ENCODE peak calls at places on chromosomes 4 and X, in six cellular contexts. A, J, D, T, I and O are unnamed samples.
A peak's percentile ranks its signal among the peaks of the same experiment; 100 is the strongest.

GRCh38 chr4:158845166-158846041 is 76.6 kb downstream of the FNIP2 start:
- DNase-seq in T (no peak), J (no peak), D (no peak), A (no peak), I (no peak), O (no peak)

GRCh38 chr4:100635899-100636298 is 118.1 kb upstream of the EMCN start:
- DNase-seq in I (no peak), J (peak; percentile 74), D (no peak), A (no peak), T (no peak), O (no peak)

GRCh38 chr4:100290585-100290984 is 100.3 kb upstream of the DDIT4L start:
- DNase-seq in T (no peak), J (no peak), D (no peak), A (no peak), I (no peak), O (no peak)

GRCh38 chr4:113636438-113636818 is 125.1 kb downstream of the CAMK2D start:
- DNase-seq in D (no peak), I (no peak), T (no peak), A (peak; percentile 48), J (no peak), O (no peak)

GRCh38 chr4:122783301-122784215 is 43.1 kb upstream of the FGF2 start:
- DNase-seq in A (no peak), T (peak; percentile 77), J (peak; percentile 70), D (peak; percentile 91), I (peak; percentile 20), O (peak; percentile 57)

GRCh38 chrX:23789386-23790146 is 6.6 kb downstream of the SAT1 start:
- DNase-seq in A (no peak), J (peak; percentile 62), T (no peak), D (no peak), I (no peak), O (no peak)

GRCh38 chr4:83709627-83710026 is 173.7 kb downstream of the GPAT3 start:
- DNase-seq in J (no peak), D (no peak), I (no peak), T (no peak), A (no peak), O (no peak)

GRCh38 chrX:67726028-67726427 is 182.2 kb downstream of the AR start:
- DNase-seq in A (no peak), J (no peak), T (no peak), I (no peak), D (no peak), O (no peak)

GRCh38 chr4:145530189-145530588 is 48.5 kb downstream of the SMAD1 start:
- DNase-seq in I (no peak), A (no peak), T (no peak), J (no peak), D (no peak), O (no peak)

GRCh38 chr4:165872443-165873297 is at the start of gene TLL1:
- DNase-seq in I (no peak), A (no peak), D (no peak), T (peak; percentile 42), J (peak; percentile 16), O (no peak)

GRCh38 chrX:124113799-124114600 is 152.5 kb downstream of the STAG2 start:
- DNase-seq in J (no peak), I (no peak), A (no peak), T (peak; percentile 14), D (no peak), O (peak; percentile 35)

GRCh38 chr4:35228318-35228717 is 1016.0 kb downstream of the ARAP2 start:
- DNase-seq in D (no peak), A (no peak), I (no peak), T (no peak), J (no peak), O (no peak)

GRCh38 chr4:3226944-3227343 is 22.0 kb upstream of the MSANTD1 start:
- DNase-seq in D (no peak), I (no peak), T (no peak), A (peak; percentile 33), J (no peak), O (peak; percentile 10)

GRCh38 chrX:123859409-123859827 is 435 bp upstream of the XIAP start:
- DNase-seq in T (no peak), D (no peak), I (peak; percentile 79), J (no peak), A (peak; percentile 68), O (no peak)

GRCh38 chrX:84709987-84710386 is 207.7 kb upstream of the HDX start:
- DNase-seq in I (no peak), T (no peak), J (no peak), D (no peak), A (no peak), O (no peak)

GRCh38 chrX:143994206-143994605 is 110.3 kb downstream of the UBE2NL start:
- DNase-seq in D (no peak), I (no peak), T (no peak), A (no peak), J (no peak), O (no peak)

GRCh38 chr4:181289203-181289602 is 954.0 kb upstream of the TENM3 start:
- DNase-seq in T (peak; percentile 7), A (no peak), I (no peak), J (no peak), D (no peak), O (no peak)

GRCh38 chrX:17990542-17990941 is 129.4 kb upstream of the RAI2 start:
- DNase-seq in J (no peak), D (no peak), I (no peak), T (no peak), A (no peak), O (no peak)

GRCh38 chrX:151370906-151371305 is 26.1 kb upstream of the VMA21 start:
- DNase-seq in I (no peak), J (no peak), A (no peak), D (no peak), T (peak; percentile 66), O (no peak)

GRCh38 chr4:82230310-82230709 is 143.5 kb downstream of the HNRNPD start:
- DNase-seq in J (no peak), A (no peak), I (no peak), T (no peak), D (no peak), O (no peak)

GRCh38 chrX:96538104-96538725 is 146.4 kb upstream of the DIAPH2 start:
- DNase-seq in J (peak; percentile 55), A (no peak), I (no peak), T (no peak), D (no peak), O (no peak)

GRCh38 chr4:107721436-107722090 is 1.5 kb upstream of the PAPSS1 start:
- DNase-seq in D (no peak), I (no peak), A (peak; percentile 71), J (no peak), T (peak; percentile 56), O (no peak)

GRCh38 chr4:158823461-158823873 is 54.6 kb downstream of the FNIP2 start:
- DNase-seq in A (no peak), I (no peak), J (no peak), T (no peak), D (no peak), O (peak; percentile 57)

GRCh38 chrX:21382715-21383114 is 8.5 kb downstream of the CNKSR2 start:
- DNase-seq in A (no peak), J (no peak), T (no peak), D (no peak), I (no peak), O (no peak)

GRCh38 chr4:15729910-15730533 is 27.2 kb downstream of the BST1 start:
- DNase-seq in J (peak; percentile 10), I (no peak), A (no peak), D (peak; percentile 40), T (peak; percentile 63), O (no peak)

GRCh38 chr4:145909331-145909730 is 29.3 kb downstream of the ZNF827 start:
- DNase-seq in J (peak; percentile 73), D (no peak), I (peak; percentile 85), A (no peak), T (peak; percentile 72), O (peak; percentile 66)

GRCh38 chrX:70264784-70265183 is 3.4 kb upstream of the ARR3 start:
- DNase-seq in T (peak; percentile 7), I (no peak), J (no peak), D (no peak), A (no peak), O (no peak)

GRCh38 chr4:31807036-31807435 is 1086.9 kb downstream of the PCDH7 start:
- DNase-seq in J (no peak), I (no peak), D (no peak), T (no peak), A (no peak), O (no peak)

GRCh38 chr4:35725131-35725530 is 519.2 kb downstream of the ARAP2 start:
- DNase-seq in J (no peak), D (no peak), T (peak; percentile 26), I (no peak), A (no peak), O (no peak)

GRCh38 chrX:1106478-1107210 is 105.8 kb downstream of the CRLF2 start:
- DNase-seq in A (no peak), J (no peak), D (no peak), T (peak; percentile 19), I (no peak), O (no peak)

GRCh38 chrX:1111543-1112300 is 100.7 kb downstream of the CRLF2 start:
- DNase-seq in A (no peak), I (no peak), T (peak; percentile 85), J (no peak), D (no peak), O (no peak)

GRCh38 chrX:1109580-1110119 is 102.8 kb downstream of the CRLF2 start:
- DNase-seq in J (no peak), I (no peak), T (no peak), A (no peak), D (no peak), O (no peak)

GRCh38 chrX:1108451-1109445 is 103.7 kb downstream of the CRLF2 start:
- DNase-seq in D (no peak), T (peak; percentile 81), A (no peak), J (no peak), I (no peak), O (no peak)

GRCh38 chrX:1112321-1112720 is 100.1 kb downstream of the CRLF2 start:
- DNase-seq in I (no peak), J (no peak), D (no peak), A (no peak), T (no peak), O (no peak)
- H3K27me3 ChIP-seq in I (no peaks in the 10 kb centered on the region), J (no peaks in the 10 kb centered on the region), D (no peaks in the 10 kb centered on the region), A (no peaks in the 10 kb centered on the region), T (no peaks in the 10 kb centered on the region), O (peaks cover 20% of the 10 kb centered on the region)

DNA sequence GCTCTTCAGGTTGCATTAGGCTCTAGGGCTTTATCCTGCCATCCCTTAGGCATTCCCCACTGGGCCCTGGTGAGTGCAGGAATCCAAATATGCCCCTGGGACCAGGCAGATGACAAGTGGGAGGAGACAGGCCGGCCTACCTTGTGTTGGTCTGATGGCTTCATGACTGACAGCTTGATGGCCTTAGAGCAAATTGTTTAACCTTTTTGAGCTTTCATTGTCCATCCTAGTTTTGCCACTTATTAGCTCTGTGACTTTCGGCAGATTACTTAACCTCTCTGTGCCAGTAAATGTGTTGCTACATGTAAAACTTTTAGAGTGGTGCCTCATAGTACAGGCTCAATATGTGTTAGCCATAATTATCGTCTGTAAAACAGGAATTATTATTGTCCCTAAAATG is 4.4 kb downstream of the KIT start:
- DNase-seq in A (no peak), D (no peak), T (no peak), I (no peak), J (no peak), O (no peak)
- H3K27me3 ChIP-seq in A (peaks cover 7% of the 10 kb centered on the region), D (no peaks in the 10 kb centered on the region), T (peaks cover 52% of the 10 kb centered on the region), I (no peaks in the 10 kb centered on the region), J (no peaks in the 10 kb centered on the region), O (peaks cover 72% of the 10 kb centered on the region)

GRCh38 chr4:6008092-6008551 is 10.1 kb downstream of the C4orf50 start:
- DNase-seq in I (no peak), D (no peak), A (peak; percentile 8), J (no peak), T (peak; percentile 80), O (no peak)
- H3K27me3 ChIP-seq in I (no peaks in the 10 kb centered on the region), D (peaks cover 3% of the 10 kb centered on the region), A (no peaks in the 10 kb centered on the region), J (no peaks in the 10 kb centered on the region), T (peaks cover 60% of the 10 kb centered on the region), O (peaks cover 3% of the 10 kb centered on the region)

GRCh38 chr4:80138556-80139538 is 58.5 kb upstream of the PRDM8 start:
- DNase-seq in D (peak; percentile 45), T (no peak), A (peak; percentile 72), J (no peak), I (no peak), O (no peak)
- H3K27me3 ChIP-seq in D (no peaks in the 10 kb centered on the region), T (no peaks in the 10 kb centered on the region), A (no peaks in the 10 kb centered on the region), J (no peaks in the 10 kb centered on the region), I (no peaks in the 10 kb centered on the region), O (no peaks in the 10 kb centered on the region)